ENCODE peak calls at places on chromosomes 5 and 9, in ten cellular contexts. Q is breast epithelium, B is PC-3, X is Caco-2, U is adrenal gland, Y is upper lobe of right lung, Z is DND-41, C is GM23248, J is MM.1S, G is lower lobe of right lung. S is an unnamed sample. For H3K36me3 and H3K9me3, the result is how much of the 10 kb centered on the place peaks cover.

GRCh38 chr5:52587131-52587530 is 200.6 kb upstream of the ITGA1 start:
- DNase-seq in Q (no peak), B (no peak), X (no peak), U (no peak), Y (no peak), Z (no peak), C (no peak), J (no peak), G (no peak), S (no peak)

GRCh38 chr5:149416977-149417713 is 38.1 kb upstream of the IL17B start:
- DNase-seq in Q (no peak), B (no peak), X (no peak), U (no peak), Y (no peak), Z (no peak), C (no peak), J (no peak), G (peak), S (no peak)

GRCh38 chr5:82406200-82406773 is 128.1 kb upstream of the RPS23 start:
- DNase-seq in Q (no peak), B (peak), X (no peak), U (no peak), Y (no peak), Z (no peak), C (peak), J (no peak), G (no peak), S (no peak)

GRCh38 chr5:14181299-14181968 is 38.3 kb downstream of the TRIO start:
- DNase-seq in Q (no peak), B (no peak), X (no peak), U (no peak), Y (no peak), Z (no peak), C (no peak), J (no peak), G (no peak), S (no peak)

GRCh38 chr5:12896086-12896485 is 991.8 kb upstream of the CTNND2 start:
- DNase-seq in Q (no peak), B (no peak), X (no peak), U (no peak), Y (no peak), Z (no peak), C (no peak), J (no peak), G (no peak), S (no peak)

GRCh38 chr5:140557136-140557805 is at the start of gene SRA1:
- DNase-seq in Q (peak), B (peak), X (peak), U (peak), Y (peak), Z (peak), C (peak), J (peak), G (peak), S (peak)

GRCh38 chr9:72280913-72281500 is 84.0 kb downstream of the ZFAND5 start:
- DNase-seq in Q (peak), B (peak), X (peak), U (peak), Y (peak), Z (peak), C (peak), J (peak), G (peak), S (peak)

GRCh38 chr9:86948153-86948929 is 1.0 kb upstream of the GAS1 start:
- DNase-seq in Q (peak), B (peak), X (peak), U (peak), Y (peak), Z (peak), C (peak), J (peak), G (peak), S (peak)

GRCh38 chr9:127971357-127972315 is 9.2 kb downstream of the EEIG1 start:
- DNase-seq in Q (no peak), B (no peak), X (no peak), U (no peak), Y (no peak), Z (no peak), C (peak), J (peak), G (peak), S (no peak)

GRCh38 chr5:373710-374602 is 52.4 kb downstream of the AHRR start:
- DNase-seq in Q (no peak), B (peak), X (peak), U (peak), Y (peak), Z (peak), C (peak), J (no peak), G (no peak), S (peak)

GRCh38 chr9:88143944-88144343 is 5.7 kb upstream of the SPATA31C2 start:
- DNase-seq in Q (no peak), B (no peak), X (no peak), U (no peak), Y (no peak), Z (no peak), C (no peak), J (no peak), G (no peak), S (no peak)

GRCh38 chr5:144156767-144157171 is 13.7 kb downstream of the YIPF5 start:
- DNase-seq in Q (no peak), B (no peak), X (no peak), U (no peak), Y (no peak), Z (no peak), C (peak), J (no peak), G (no peak), S (no peak)

GRCh38 chr5:67010684-67011409 is 185.8 kb downstream of the CD180 start:
- DNase-seq in Q (no peak), B (peak), X (no peak), U (peak), Y (no peak), Z (no peak), C (peak), J (no peak), G (no peak), S (no peak)

GRCh38 chr5:124349931-124350330 is 396.5 kb downstream of the ZNF608 start:
- DNase-seq in Q (no peak), B (no peak), X (no peak), U (no peak), Y (no peak), Z (no peak), C (no peak), J (no peak), G (no peak), S (no peak)

GRCh38 chr5:9151671-9152427 is 394.0 kb downstream of the SEMA5A start:
- DNase-seq in Q (no peak), B (no peak), X (no peak), U (no peak), Y (no peak), Z (no peak), C (no peak), J (no peak), G (no peak), S (no peak)

GRCh38 chr5:160269017-160269416 is 39.7 kb downstream of the FABP6 start:
- DNase-seq in Q (peak), B (no peak), X (no peak), U (peak), Y (peak), Z (no peak), C (peak), J (no peak), G (peak), S (no peak)

GRCh38 chr9:80873861-80874260 is 815.5 kb downstream of the TLE1 start:
- DNase-seq in Q (no peak), B (peak), X (no peak), U (no peak), Y (no peak), Z (no peak), C (peak), J (no peak), G (no peak), S (no peak)

GRCh38 chr5:33231935-33232334 is 208.8 kb upstream of the TARS1 start:
- DNase-seq in Q (no peak), B (no peak), X (no peak), U (no peak), Y (no peak), Z (no peak), C (peak), J (no peak), G (no peak), S (no peak)

GRCh38 chr9:121133104-121133816 is 58.5 kb downstream of the CNTRL start:
- DNase-seq in Q (no peak), B (no peak), X (peak), U (peak), Y (peak), Z (peak), C (no peak), J (no peak), G (peak), S (no peak)

GRCh38 chr9:110777201-110777842 is 108.7 kb downstream of the MUSK start:
- DNase-seq in Q (no peak), B (no peak), X (no peak), U (no peak), Y (no peak), Z (no peak), C (no peak), J (no peak), G (no peak), S (no peak)

GRCh38 chr5:125409496-125410351 is 663.3 kb upstream of the ZNF608 start:
- DNase-seq in Q (no peak), B (peak), X (no peak), U (no peak), Y (no peak), Z (no peak), C (peak), J (no peak), G (no peak), S (peak)

GRCh38 chr9:85151247-85151646 is 481.7 kb downstream of the NTRK2 start:
- DNase-seq in Q (no peak), B (no peak), X (no peak), U (no peak), Y (no peak), Z (no peak), C (no peak), J (no peak), G (no peak), S (no peak)

GRCh38 chr9:76181020-76181641 is 213.1 kb downstream of the RFK start:
- DNase-seq in Q (no peak), B (peak), X (no peak), U (no peak), Y (no peak), Z (no peak), C (peak), J (peak), G (no peak), S (no peak)

GRCh38 chr9:134412298-134412711 is 86.0 kb downstream of the RXRA start:
- DNase-seq in Q (no peak), B (no peak), X (peak), U (no peak), Y (no peak), Z (no peak), C (no peak), J (no peak), G (no peak), S (no peak)

GRCh38 chr5:137228816-137229215 is 270.3 kb downstream of the SPOCK1 start:
- DNase-seq in Q (no peak), B (no peak), X (no peak), U (no peak), Y (no peak), Z (no peak), C (no peak), J (no peak), G (no peak), S (no peak)

GRCh38 chr5:17190242-17190778 is 27.1 kb upstream of the BASP1 start:
- DNase-seq in Q (no peak), B (peak), X (no peak), U (peak), Y (no peak), Z (no peak), C (peak), J (peak), G (no peak), S (peak)

GRCh38 chr5:107431998-107432397 is 238.7 kb downstream of the EFNA5 start:
- DNase-seq in Q (no peak), B (peak), X (no peak), U (no peak), Y (no peak), Z (no peak), C (peak), J (no peak), G (no peak), S (no peak)

GRCh38 chr9:77897292-77897691 is 134.3 kb downstream of the GNAQ start:
- DNase-seq in Q (no peak), B (peak), X (no peak), U (no peak), Y (no peak), Z (no peak), C (peak), J (no peak), G (no peak), S (peak)

DNA sequence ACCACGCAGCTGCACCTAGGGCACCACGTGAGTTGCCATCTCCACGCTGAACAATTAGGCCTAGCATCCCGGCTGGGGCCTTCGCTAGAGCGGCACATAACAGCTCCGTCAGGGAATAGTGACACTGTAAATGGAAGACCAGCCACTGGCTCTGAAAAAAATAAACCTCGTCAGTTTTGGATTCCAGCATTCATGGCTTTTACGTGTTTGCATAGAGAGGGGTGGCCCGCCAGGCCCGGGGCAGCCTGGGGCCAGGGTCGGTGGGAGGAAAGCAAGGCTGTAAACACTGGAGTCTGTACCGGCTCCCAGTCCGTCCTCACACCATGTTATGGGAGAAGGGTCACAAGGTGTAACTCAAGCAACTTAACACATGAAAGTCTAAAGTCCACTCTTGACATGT is 11.2 kb downstream of the CCNI2 start:
- DNase-seq in Q (no peak), B (no peak), X (no peak), U (no peak), Y (no peak), Z (no peak), C (no peak), J (no peak), G (no peak), S (no peak)
- H3K36me3 ChIP-seq in Q (under half), B (under half), X (under half), U (under half), Y (under half), Z (half or more), C (under half), J (under half), G (half or more), S (under half)

GRCh38 chr5:40080191-40080590 is 599.5 kb upstream of the PTGER4 start:
- DNase-seq in Q (no peak), B (no peak), X (no peak), U (no peak), Y (no peak), Z (no peak), C (no peak), J (no peak), G (no peak), S (no peak)

GRCh38 chr5:40071870-40072269 is 607.8 kb upstream of the PTGER4 start:
- DNase-seq in Q (no peak), B (peak), X (no peak), U (no peak), Y (no peak), Z (no peak), C (peak), J (no peak), G (no peak), S (no peak)

GRCh38 chr5:40078907-40079575 is 600.7 kb upstream of the PTGER4 start:
- DNase-seq in Q (no peak), B (no peak), X (no peak), U (peak), Y (no peak), Z (no peak), C (no peak), J (no peak), G (no peak), S (no peak)

GRCh38 chr5:40073927-40074326 is 605.8 kb upstream of the PTGER4 start:
- DNase-seq in Q (no peak), B (peak), X (no peak), U (no peak), Y (no peak), Z (no peak), C (no peak), J (no peak), G (no peak), S (no peak)

DNA sequence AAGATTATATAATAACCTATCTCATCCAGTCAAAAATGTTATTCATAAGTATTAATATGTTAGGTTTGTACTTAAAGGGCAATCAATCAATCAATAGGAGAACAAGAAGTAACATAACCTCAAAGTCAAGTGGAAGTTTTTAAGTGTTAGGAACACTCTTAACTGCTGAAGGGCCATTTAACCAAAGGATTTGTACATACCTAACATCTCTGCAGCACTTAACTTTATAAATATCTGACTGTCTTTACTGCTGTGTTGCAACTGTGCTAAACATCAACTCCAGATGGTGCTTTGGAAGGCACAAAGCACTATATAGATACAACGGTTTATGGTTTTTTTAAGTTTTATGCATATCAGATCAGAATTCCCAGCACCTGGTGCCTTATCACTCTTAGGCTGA is 604.9 kb upstream of the PTGER4 start:
- DNase-seq in Q (no peak), B (no peak), X (no peak), U (no peak), Y (no peak), Z (no peak), C (no peak), J (no peak), G (no peak), S (no peak)
- H3K9me3 ChIP-seq in Q (under half), B (under half), X (under half), U (under half), Y (under half), Z (under half), C (under half), J (under half), G (under half), S (under half)

GRCh38 chr9:21078702-21079101 is 960 bp upstream of the IFNB1 start:
- DNase-seq in Q (no peak), B (peak), X (no peak), U (no peak), Y (no peak), Z (peak), C (no peak), J (no peak), G (no peak), S (no peak)

GRCh38 chr9:21075484-21075883 is 2.3 kb downstream of the IFNB1 start:
- DNase-seq in Q (no peak), B (no peak), X (no peak), U (no peak), Y (no peak), Z (no peak), C (no peak), J (no peak), G (no peak), S (no peak)

GRCh38 chr9:21080793-21081192 is 3.1 kb upstream of the IFNB1 start:
- DNase-seq in Q (no peak), B (no peak), X (no peak), U (no peak), Y (no peak), Z (no peak), C (no peak), J (no peak), G (no peak), S (no peak)

GRCh38 chr9:21081451-21081850 is 3.7 kb upstream of the IFNB1 start:
- DNase-seq in Q (no peak), B (no peak), X (no peak), U (no peak), Y (no peak), Z (peak), C (no peak), J (no peak), G (no peak), S (no peak)

DNA sequence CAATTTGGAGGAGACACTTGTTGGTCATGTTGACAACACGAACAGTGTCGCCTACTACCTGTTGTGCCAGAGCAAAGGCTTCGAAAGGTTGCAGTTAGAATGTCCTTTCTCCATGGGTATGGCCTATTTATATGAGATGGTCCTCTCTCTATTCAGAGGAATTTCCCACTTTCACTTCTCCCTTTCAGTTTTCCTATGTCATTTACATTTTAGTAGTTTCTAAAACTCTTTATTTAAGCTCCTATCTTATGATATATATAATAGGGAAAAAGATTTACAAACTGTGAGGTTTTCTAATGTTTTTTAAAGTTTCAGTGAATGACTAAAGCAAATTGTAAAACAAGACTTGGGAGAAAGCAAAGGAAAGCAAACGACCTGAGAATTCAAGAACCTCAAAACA is at the start of gene IFNB1:
- DNase-seq in Q (no peak), B (no peak), X (no peak), U (no peak), Y (no peak), Z (no peak), C (no peak), J (no peak), G (no peak), S (no peak)
- H3K4me3 ChIP-seq in Q (no peak), B (no peak), X (no peak), U (no peak), Y (no peak), Z (no peak), C (no peak), J (no peak), G (no peak), S (no peak)

DNA sequence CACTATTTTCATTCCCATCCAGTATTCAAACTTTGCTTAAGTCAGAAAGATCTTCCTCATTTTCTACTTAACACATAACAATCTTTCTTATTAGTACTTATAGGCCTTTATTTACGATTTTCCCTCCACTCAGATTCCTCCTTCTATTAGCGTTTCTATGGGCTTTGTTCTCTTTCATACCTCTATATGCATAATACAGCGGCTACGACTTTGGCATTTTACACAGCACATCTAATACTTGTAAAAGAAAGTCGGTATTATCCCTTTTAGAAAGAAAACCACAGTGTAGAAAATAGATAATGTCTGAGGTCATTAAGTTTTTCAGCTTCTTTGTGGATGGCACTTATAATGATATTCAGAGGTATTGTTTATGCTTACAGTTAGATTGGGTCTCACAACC is 8.4 kb downstream of the RBM18 start:
- DNase-seq in Q (no peak), B (no peak), X (no peak), U (no peak), Y (no peak), Z (no peak), C (no peak), J (no peak), G (no peak), S (peak)
- H3K36me3 ChIP-seq in Q (under half), B (under half), X (under half), U (under half), Y (half or more), Z (under half), C (under half), J (under half), G (half or more), S (under half)

DNA sequence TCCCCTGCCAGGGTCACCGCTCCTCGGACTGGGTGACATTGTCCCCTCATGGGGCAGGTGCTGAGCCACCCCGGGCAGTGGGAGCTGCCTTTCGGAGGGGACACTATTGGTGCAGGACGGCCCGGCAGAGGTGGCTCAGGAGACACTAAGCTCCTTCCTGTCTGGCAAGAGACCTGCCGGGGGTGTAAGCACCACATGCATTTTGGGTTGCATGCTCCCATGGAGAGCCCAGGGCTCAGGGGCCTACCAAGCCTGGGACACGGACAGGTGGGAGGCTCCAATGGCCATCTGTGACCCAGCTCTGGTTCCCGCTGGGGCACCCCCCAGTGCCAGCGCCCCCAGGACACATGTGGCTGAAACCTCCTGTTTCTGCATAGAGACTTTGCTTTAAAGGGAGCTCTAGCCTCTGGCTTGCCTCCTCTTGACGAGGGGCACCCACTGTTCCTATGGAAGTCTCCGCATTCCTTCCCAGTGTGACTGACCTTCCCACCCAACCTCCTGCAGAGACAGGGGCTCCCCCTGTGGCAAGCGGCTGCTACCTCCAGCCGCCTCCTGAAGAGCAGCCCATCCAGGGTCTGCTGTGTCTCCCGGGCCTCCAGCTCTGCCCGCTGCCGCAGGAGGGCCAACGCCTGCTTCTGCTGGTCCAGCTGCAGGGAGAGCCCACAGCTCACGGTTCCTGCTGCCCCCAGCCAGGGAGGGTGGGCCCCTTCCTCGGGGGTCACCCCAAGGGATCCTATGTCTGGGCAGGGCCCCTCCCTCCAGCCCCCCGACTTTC is 28.1 kb downstream of the CCDC187 start:
- DNase-seq in Q (no peak), B (no peak), X (no peak), U (no peak), Y (no peak), Z (no peak), C (no peak), J (no peak), G (no peak), S (no peak)
- H3K9me3 ChIP-seq in Q (under half), B (under half), X (under half), U (under half), Y (under half), Z (under half), C (under half), J (under half), G (under half), S (under half)

S was measured in HAP-1.